ENCODE peak calls at places on chromosomes 5 and 9, in six cellular contexts. H, J, B, F, W and R are unnamed samples.

GRCh38 chr9:93182572-93182971 is 1.4 kb upstream of the WNK2 start:
- DNase-seq in H (no peak), J (no peak), B (no peak), F (no peak), W (no peak), R (no peak)

GRCh38 chr9:34400275-34400674 is 23.6 kb upstream of the MYORG start:
- DNase-seq in H (no peak), J (no peak), B (no peak), F (no peak), W (no peak), R (no peak)

GRCh38 chr5:140595538-140595937 is 30.9 kb downstream of the SLC35A4 start:
- DNase-seq in H (no peak), J (peak), B (no peak), F (peak), W (no peak), R (no peak)

GRCh38 chr9:95297316-95297715 is 20.2 kb downstream of the FANCC start:
- DNase-seq in H (no peak), J (no peak), B (peak), F (no peak), W (no peak), R (no peak)

GRCh38 chr5:177389368-177390169 is 5.3 kb downstream of the SLC34A1 start:
- DNase-seq in H (peak), J (no peak), B (peak), F (peak), W (no peak), R (peak)

GRCh38 chr5:173730610-173731302 is 114.3 kb upstream of the BOD1 start:
- DNase-seq in H (no peak), J (no peak), B (no peak), F (no peak), W (no peak), R (no peak)

GRCh38 chr9:105373723-105374122 is 74.1 kb upstream of the FSD1L start:
- DNase-seq in H (no peak), J (no peak), B (no peak), F (no peak), W (no peak), R (no peak)

GRCh38 chr5:178535299-178536175 is 54.7 kb downstream of the COL23A1 start:
- DNase-seq in H (no peak), J (peak), B (no peak), F (no peak), W (peak), R (no peak)

GRCh38 chr5:73233461-73234151 is 60.6 kb downstream of the TMEM174 start:
- DNase-seq in H (peak), J (no peak), B (no peak), F (peak), W (no peak), R (no peak)

GRCh38 chr9:75448281-75448680 is 360.0 kb downstream of the OSTF1 start:
- DNase-seq in H (no peak), J (no peak), B (peak), F (no peak), W (no peak), R (no peak)

GRCh38 chr5:43543434-43543833 is 13.4 kb downstream of the PAIP1 start:
- DNase-seq in H (no peak), J (no peak), B (no peak), F (no peak), W (no peak), R (no peak)

GRCh38 chr5:172052454-172053236 is 46.2 kb upstream of the FBXW11 start:
- DNase-seq in H (peak), J (no peak), B (peak), F (peak), W (peak), R (no peak)

GRCh38 chr9:74760031-74760700 is 127.6 kb downstream of the TRPM6 start:
- DNase-seq in H (no peak), J (no peak), B (peak), F (no peak), W (no peak), R (no peak)

GRCh38 chr5:174271316-174271715 is 225.8 kb downstream of the NSG2 start:
- DNase-seq in H (no peak), J (no peak), B (no peak), F (no peak), W (no peak), R (no peak)

GRCh38 chr9:76591256-76591950 is 132.4 kb downstream of the GCNT1 start:
- DNase-seq in H (no peak), J (no peak), B (peak), F (no peak), W (no peak), R (no peak)

GRCh38 chr5:100517301-100517974 is 17.7 kb upstream of the FAM174A start:
- DNase-seq in H (no peak), J (no peak), B (no peak), F (no peak), W (no peak), R (no peak)

GRCh38 chr5:139147743-139148079 is 50.5 kb downstream of the SIL1 start:
- DNase-seq in H (no peak), J (no peak), B (peak), F (peak), W (peak), R (no peak)

GRCh38 chr5:55904152-55904551 is 53.0 kb downstream of the IL31RA start:
- DNase-seq in H (peak), J (no peak), B (peak), F (peak), W (peak), R (no peak)

GRCh38 chr5:154312571-154312970 is 122.0 kb downstream of the GALNT10 start:
- DNase-seq in H (no peak), J (no peak), B (peak), F (peak), W (no peak), R (no peak)

GRCh38 chr5:147554285-147554817 is 44.5 kb upstream of the DPYSL3 start:
- DNase-seq in H (no peak), J (no peak), B (peak), F (no peak), W (no peak), R (no peak)

GRCh38 chr9:72454871-72455471 is 66.4 kb upstream of the TMC1 start:
- DNase-seq in H (no peak), J (peak), B (peak), F (no peak), W (no peak), R (no peak)

GRCh38 chr5:125140855-125141254 is 394.4 kb upstream of the ZNF608 start:
- DNase-seq in H (no peak), J (peak), B (peak), F (peak), W (no peak), R (no peak)

GRCh38 chr5:154437281-154437965 is 8.4 kb upstream of the SAP30L start:
- DNase-seq in H (no peak), J (no peak), B (no peak), F (no peak), W (no peak), R (no peak)

GRCh38 chr9:99134893-99135341 is 30.0 kb downstream of the TGFBR1 start:
- DNase-seq in H (no peak), J (no peak), B (peak), F (no peak), W (no peak), R (peak)

GRCh38 chr9:6498982-6499381 is 86.0 kb downstream of the UHRF2 start:
- DNase-seq in H (no peak), J (no peak), B (peak), F (peak), W (no peak), R (no peak)

GRCh38 chr9:130053504-130054427 is at the start of gene GPR107:
- DNase-seq in H (peak), J (peak), B (peak), F (peak), W (peak), R (peak)

GRCh38 chr5:79235222-79235577 is 731 bp upstream of the JMY start:
- DNase-seq in H (no peak), J (no peak), B (peak), F (no peak), W (no peak), R (no peak)

GRCh38 chr9:136376457-136376856 is 3.0 kb upstream of the CARD9 start:
- DNase-seq in H (no peak), J (no peak), B (no peak), F (no peak), W (no peak), R (no peak)

GRCh38 chr9:87160148-87161107 is 213.1 kb upstream of the GAS1 start:
- DNase-seq in H (no peak), J (no peak), B (peak), F (no peak), W (peak), R (no peak)

GRCh38 chr5:1076406-1076805 is 35.5 kb downstream of the SLC12A7 start:
- DNase-seq in H (no peak), J (no peak), B (no peak), F (no peak), W (no peak), R (no peak)

GRCh38 chr9:744046-744712 is 97.3 kb upstream of the DMRT1 start:
- DNase-seq in H (no peak), J (no peak), B (no peak), F (no peak), W (no peak), R (no peak)

GRCh38 chr9:76379494-76379893 is 14.7 kb downstream of the RFK start:
- DNase-seq in H (no peak), J (no peak), B (no peak), F (peak), W (no peak), R (no peak)

GRCh38 chr5:29005386-29005785 is 1967.0 kb upstream of the CDH9 start:
- DNase-seq in H (no peak), J (no peak), B (no peak), F (peak), W (no peak), R (no peak)

GRCh38 chr5:78417026-78417425 is 56.6 kb downstream of the SCAMP1 start:
- DNase-seq in H (no peak), J (no peak), B (no peak), F (no peak), W (no peak), R (no peak)

GRCh38 chr9:118961857-118962256 is 407.4 kb downstream of the BRINP1 start:
- DNase-seq in H (no peak), J (no peak), B (peak), F (no peak), W (no peak), R (no peak)

GRCh38 chr5:83914662-83915418 is 194.2 kb upstream of the HAPLN1 start:
- DNase-seq in H (no peak), J (no peak), B (no peak), F (no peak), W (no peak), R (no peak)